ENCODE peak calls at places on chromosomes 13 and 19, in six cellular contexts. F, L, P, E, D and U are unnamed samples.
A peak's percentile ranks its signal among the peaks of the same experiment; 100 is the strongest.

GRCh38 chr13:66926851-66927524 is 303.1 kb downstream of the PCDH9 start:
- DNase-seq in F (no peak), L (no peak), P (no peak), E (no peak), D (no peak), U (no peak)

GRCh38 chr19:48290923-48291700 is 21.2 kb downstream of the ZNF114 start:
- DNase-seq in F (peak; percentile 95), L (peak; percentile 88), P (peak; percentile 61), E (peak; percentile 91), D (peak; percentile 79), U (peak; percentile 88)

GRCh38 chr13:101242720-101243119 is 173.6 kb downstream of the NALCN start:
- DNase-seq in F (no peak), L (no peak), P (no peak), E (no peak), D (no peak), U (no peak)

GRCh38 chr13:110097013-110097412 is 209.9 kb downstream of the COL4A1 start:
- DNase-seq in F (no peak), L (no peak), P (no peak), E (no peak), D (no peak), U (no peak)

GRCh38 chr13:101307181-101307701 is 109.1 kb downstream of the NALCN start:
- DNase-seq in F (no peak), L (no peak), P (no peak), E (no peak), D (no peak), U (peak; percentile 53)

GRCh38 chr19:38735257-38735686 is 9.0 kb downstream of the CAPN12 start:
- DNase-seq in F (no peak), L (peak; percentile 72), P (no peak), E (peak; percentile 84), D (no peak), U (peak; percentile 77)

GRCh38 chr19:16417660-16418596 is 53.8 kb downstream of the EPS15L1 start:
- DNase-seq in F (peak; percentile 92), L (peak; percentile 81), P (peak; percentile 72), E (peak; percentile 88), D (peak; percentile 37), U (peak; percentile 93)

GRCh38 chr19:33301011-33301899 is 1.1 kb downstream of the CEBPA start:
- DNase-seq in F (peak; percentile 89), L (peak; percentile 59), P (no peak), E (peak; percentile 63), D (no peak), U (no peak)

GRCh38 chr13:44396295-44396962 is 22.8 kb downstream of the SERP2 start:
- DNase-seq in F (no peak), L (no peak), P (no peak), E (no peak), D (no peak), U (peak; percentile 39)

GRCh38 chr19:17282488-17283256 is 971 bp downstream of the ANKLE1 start:
- DNase-seq in F (peak; percentile 97), L (peak; percentile 93), P (peak; percentile 67), E (peak; percentile 95), D (peak; percentile 81), U (peak; percentile 95)

GRCh38 chr13:40969169-40969901 is 49.8 kb downstream of the ELF1 start:
- DNase-seq in F (no peak), L (no peak), P (no peak), E (no peak), D (no peak), U (no peak)

GRCh38 chr13:109859216-109859835 is 72.9 kb upstream of the IRS2 start:
- DNase-seq in F (no peak), L (no peak), P (no peak), E (no peak), D (no peak), U (no peak)

GRCh38 chr19:48218964-48219363 is 36.7 kb downstream of the CARD8 start:
- DNase-seq in F (no peak), L (no peak), P (no peak), E (no peak), D (no peak), U (no peak)

GRCh38 chr19:45475537-45476348 is 7.9 kb downstream of the FOSB start:
- DNase-seq in F (no peak), L (no peak), P (no peak), E (no peak), D (no peak), U (peak; percentile 83)
- H3K36me3 ChIP-seq in F (no peaks in the 10 kb centered on the region), L (no peaks in the 10 kb centered on the region), P (no peaks in the 10 kb centered on the region), E (no peaks in the 10 kb centered on the region), D (no peaks in the 10 kb centered on the region), U (no peaks in the 10 kb centered on the region)

GRCh38 chr19:6768236-6768785 is 1.1 kb upstream of the SH2D3A start:
- DNase-seq in F (peak; percentile 8), L (no peak), P (no peak), E (no peak), D (no peak), U (no peak)
- H3K27ac ChIP-seq in F (peak overlapping the region; percentile 19), L (no peak overlapping the region), P (peak overlapping the region; percentile 73), E (no peak overlapping the region), D (no peak overlapping the region), U (no peak overlapping the region)

GRCh38 chr19:8401981-8402411 is 11.1 kb upstream of the MARCHF2 start:
- DNase-seq in F (no peak), L (no peak), P (no peak), E (no peak), D (no peak), U (no peak)

GRCh38 chr19:8403820-8404109 is 9.3 kb upstream of the MARCHF2 start:
- DNase-seq in F (no peak), L (no peak), P (no peak), E (no peak), D (no peak), U (no peak)

GRCh38 chr19:8403098-8403819 is 9.8 kb upstream of the MARCHF2 start:
- DNase-seq in F (no peak), L (no peak), P (no peak), E (no peak), D (no peak), U (no peak)

GRCh38 chr19:8399681-8400188 is 9.6 kb downstream of the RAB11B start:
- DNase-seq in F (no peak), L (no peak), P (no peak), E (no peak), D (no peak), U (no peak)

GRCh38 chr19:8404391-8405151 is 8.5 kb upstream of the MARCHF2 start:
- DNase-seq in F (no peak), L (no peak), P (no peak), E (no peak), D (no peak), U (no peak)
- H3K4me3 ChIP-seq in F (no peak overlapping the region), L (no peak overlapping the region), P (no peak overlapping the region), E (no peak overlapping the region), D (no peak overlapping the region), U (no peak overlapping the region)

DNA sequence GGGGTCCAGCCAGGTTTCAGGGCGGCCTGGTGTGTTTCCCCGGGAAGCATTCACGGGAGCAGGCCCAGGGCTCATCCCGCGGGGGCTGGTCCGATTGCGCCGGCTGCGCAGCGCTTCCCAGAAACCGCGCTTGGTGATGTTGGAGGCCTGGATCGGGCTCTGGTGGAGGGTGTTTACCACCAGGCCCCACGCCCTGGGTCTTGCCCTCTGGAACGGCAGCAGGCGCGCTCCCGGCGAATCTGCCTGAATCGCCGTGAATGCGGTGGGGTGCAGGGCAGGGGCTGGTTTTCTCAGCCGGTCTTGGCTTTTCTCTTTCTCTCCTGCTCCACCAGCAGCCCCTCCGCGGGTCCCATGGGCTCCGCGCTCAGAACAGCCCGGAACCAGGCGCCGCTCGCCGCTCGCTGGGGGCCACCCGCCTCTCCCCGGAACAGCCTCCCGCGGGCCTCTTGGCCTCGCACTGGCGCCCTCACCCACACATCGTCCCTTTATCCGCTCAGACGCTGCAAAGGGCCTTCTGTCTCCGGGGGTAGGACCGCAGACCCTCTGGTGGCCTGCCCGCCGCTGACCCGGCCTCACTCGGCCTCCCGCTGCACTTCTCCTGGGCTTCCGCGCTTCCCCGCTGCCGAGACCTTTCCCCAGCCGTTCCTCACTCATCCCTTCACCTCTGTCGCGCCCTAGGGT is 69.4 kb upstream of the GJB6 start:
- DNase-seq in F (no peak), L (peak; percentile 29), P (peak; percentile 26), E (peak; percentile 64), D (peak; percentile 2), U (peak; percentile 48)
- H3K36me3 ChIP-seq in F (no peaks in the 10 kb centered on the region), L (no peaks in the 10 kb centered on the region), P (no peaks in the 10 kb centered on the region), E (no peaks in the 10 kb centered on the region), D (no peaks in the 10 kb centered on the region), U (no peaks in the 10 kb centered on the region)

GRCh38 chr13:86006317-86006716 is 207.1 kb upstream of the SLITRK6 start:
- DNase-seq in F (no peak), L (no peak), P (no peak), E (no peak), D (no peak), U (no peak)
- H3K27ac ChIP-seq in F (no peak overlapping the region), L (no peak overlapping the region), P (no peak overlapping the region), E (no peak overlapping the region), D (no peak overlapping the region), U (no peak overlapping the region)

DNA sequence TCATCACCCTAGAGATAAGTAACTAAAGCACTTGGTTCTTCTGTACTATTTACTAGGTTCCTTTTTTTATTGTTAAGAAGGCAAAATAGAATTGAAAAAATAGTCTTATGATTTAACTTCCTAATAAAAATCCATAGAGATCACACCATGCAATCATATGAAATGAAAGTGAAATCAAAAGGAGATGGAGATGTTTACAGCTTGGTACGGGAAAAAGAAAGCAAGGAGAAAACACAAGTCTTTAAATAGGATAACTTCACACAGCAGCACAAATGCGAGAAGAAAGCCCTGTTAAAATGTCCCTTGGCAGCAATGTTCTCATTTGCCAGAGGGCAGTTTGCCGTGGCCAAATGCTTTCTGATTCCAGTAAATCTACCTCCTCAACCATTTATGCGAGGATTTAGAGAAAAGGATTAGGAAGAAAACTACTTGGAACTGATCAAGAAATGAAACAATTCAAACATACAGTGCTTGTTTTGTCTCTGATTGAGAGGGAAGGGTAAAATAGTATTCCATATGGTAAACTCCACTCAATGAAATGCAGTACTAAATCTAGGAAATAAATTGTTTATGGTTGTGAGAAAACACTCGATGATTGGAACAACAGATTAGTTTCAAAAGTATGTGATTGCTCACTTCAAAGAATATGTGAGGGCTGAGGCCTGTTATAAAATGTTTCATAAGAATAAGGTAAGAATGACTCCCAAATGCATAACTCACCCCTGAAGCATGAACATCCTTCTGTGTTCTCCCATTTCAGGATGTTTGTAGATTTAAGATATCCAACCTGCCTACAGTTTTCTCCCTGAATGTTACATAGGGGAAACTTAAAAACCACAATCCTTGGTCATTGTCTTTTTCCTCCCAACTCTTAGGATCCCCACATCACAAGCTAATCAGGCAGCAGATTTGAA is 487.8 kb downstream of the DACH1 start:
- DNase-seq in F (no peak), L (no peak), P (no peak), E (no peak), D (no peak), U (no peak)
- H3K4me3 ChIP-seq in F (peak overlapping the region; percentile 19), L (no peak overlapping the region), P (peak overlapping the region; percentile 28), E (no peak overlapping the region), D (no peak overlapping the region), U (no peak overlapping the region)

GRCh38 chr19:11171144-11171543 is 15.6 kb upstream of the SPC24 start:
- DNase-seq in F (no peak), L (no peak), P (no peak), E (no peak), D (no peak), U (no peak)
- H3K36me3 ChIP-seq in F (no peaks in the 10 kb centered on the region), L (no peaks in the 10 kb centered on the region), P (no peaks in the 10 kb centered on the region), E (peaks cover 11% of the 10 kb centered on the region), D (peaks cover 79% of the 10 kb centered on the region), U (peaks cover 10% of the 10 kb centered on the region)

DNA sequence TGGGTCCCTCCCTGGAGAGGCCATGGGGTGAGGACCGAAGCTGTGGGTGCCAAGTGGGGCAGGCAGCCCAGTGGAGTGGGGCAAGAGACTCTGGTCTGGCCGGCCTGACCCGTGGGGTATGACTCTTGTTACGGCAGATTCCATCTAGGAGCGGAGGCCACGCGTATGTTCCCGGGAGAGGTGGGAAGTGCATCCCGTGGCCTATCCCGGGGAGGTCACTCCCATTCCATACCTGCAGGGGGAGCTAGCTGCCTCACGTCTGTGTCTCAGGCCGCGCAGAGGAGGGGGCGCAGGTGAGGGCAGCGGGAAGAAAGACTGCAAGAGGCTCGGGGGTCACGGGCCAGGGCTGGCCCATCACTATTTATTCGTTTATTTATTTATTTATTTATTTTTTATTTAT is 4.9 kb downstream of the CSNK1G2 start:
- DNase-seq in F (peak; percentile 81), L (peak; percentile 84), P (no peak), E (peak; percentile 93), D (no peak), U (no peak)
- H3K27ac ChIP-seq in F (no peak overlapping the region), L (no peak overlapping the region), P (no peak overlapping the region), E (no peak overlapping the region), D (no peak overlapping the region), U (no peak overlapping the region)